ENCODE peak calls at places on chromosomes 7 and 10, in eight cellular contexts. A is activated T-helper 2 cell treated with anti-CD3 and anti-CD28 coated beads, Interferon-gamma antibody, Interleukin-2, Interleukin-4, amounts not matched to agents 10 μg/mL and 5 μg/mL and 100 μg/mL, durations not matched to agents 14 hours and 24 hours and 36 hours; Y is NCI-H69; E is SK-N-DZ; T is activated CD8-positive, alpha-beta memory T cell treated with anti-CD3 and anti-CD28 coated beads for 48 hours; N is mucosa of gallbladder; W is germinal center; M is vagina. Q is an unnamed sample.

GRCh38 chr10:103849212-103849877 is 6.0 kb downstream of the SH3PXD2A start:
- DNase-seq in A (no peak), Y (peak), E (no peak), T (no peak), N (no peak), W (no peak), M (no peak), Q (no peak)

GRCh38 chr10:123133511-123133910 is 2.3 kb upstream of the HMX3 start:
- DNase-seq in A (no peak), Y (no peak), E (no peak), T (no peak), N (no peak), W (no peak), M (no peak), Q (peak)

GRCh38 chr7:108592633-108593277 is 23.1 kb downstream of the DNAJB9 start:
- DNase-seq in A (no peak), Y (peak), E (peak), T (no peak), N (no peak), W (no peak), M (no peak), Q (peak)

GRCh38 chr7:116527521-116527920 is 2.7 kb downstream of the CAV1 start:
- DNase-seq in A (no peak), Y (no peak), E (no peak), T (no peak), N (no peak), W (no peak), M (no peak), Q (no peak)

GRCh38 chr7:30988346-30989005 is 24.7 kb downstream of the GHRHR start:
- DNase-seq in A (no peak), Y (peak), E (peak), T (no peak), N (peak), W (no peak), M (no peak), Q (peak)

GRCh38 chr7:97024209-97025129 is at the start of gene DLX5:
- DNase-seq in A (no peak), Y (peak), E (peak), T (no peak), N (no peak), W (no peak), M (no peak), Q (peak)

GRCh38 chr7:18590744-18591340 is 95.3 kb downstream of the HDAC9 start:
- DNase-seq in A (no peak), Y (peak), E (peak), T (no peak), N (no peak), W (no peak), M (no peak), Q (peak)

GRCh38 chr10:88989824-88990527 is 622 bp upstream of the FAS start:
- DNase-seq in A (no peak), Y (no peak), E (no peak), T (no peak), N (peak), W (no peak), M (no peak), Q (no peak)

GRCh38 chr7:30595461-30596042 is 874 bp downstream of the GARS1 start:
- DNase-seq in A (no peak), Y (peak), E (no peak), T (no peak), N (no peak), W (peak), M (no peak), Q (peak)

GRCh38 chr10:66187096-66187733 is 738.6 kb upstream of the LRRTM3 start:
- DNase-seq in A (no peak), Y (no peak), E (no peak), T (no peak), N (no peak), W (no peak), M (no peak), Q (peak)

GRCh38 chr7:151415375-151416112 is 5.7 kb upstream of the WDR86 start:
- DNase-seq in A (no peak), Y (peak), E (no peak), T (no peak), N (no peak), W (no peak), M (no peak), Q (peak)

GRCh38 chr7:92520024-92520423 is 8.3 kb downstream of the PEX1 start:
- DNase-seq in A (no peak), Y (no peak), E (no peak), T (no peak), N (no peak), W (no peak), M (no peak), Q (no peak)

Q was measured in DMS53.